ENCODE peak calls at places on chromosome 22, in six cellular contexts. One of them, this sample, is unnamed. For H3K79me1, the result is how much of the 10 kb centered on the place peaks cover.

GRCh38 chr22:33867118-33867863 is 53.0 kb downstream of the LARGE1 start:
- DNase-seq in H9: no peak
- DNase-seq in IMR-90: peak
- DNase-seq in mesenchymal stem cell: peak
- DNase-seq in trophoblast cell: no peak
- DNase-seq in H1: no peak
- DNase-seq in this sample: no peak

GRCh38 chr22:43884600-43885318 is 7.1 kb downstream of the PNPLA5 start:
- DNase-seq in H1: no peak
- DNase-seq in IMR-90: peak
- DNase-seq in mesenchymal stem cell: peak
- DNase-seq in H9: peak
- DNase-seq in trophoblast cell: no peak
- DNase-seq in this sample: peak

GRCh38 chr22:30894371-30894740 is 74.2 kb downstream of the MORC2 start:
- DNase-seq in H9: no peak
- DNase-seq in trophoblast cell: no peak
- DNase-seq in mesenchymal stem cell: no peak
- DNase-seq in IMR-90: no peak
- DNase-seq in H1: no peak
- DNase-seq in this sample: no peak

GRCh38 chr22:43273902-43274484 is 69.2 kb downstream of the SCUBE1 start:
- DNase-seq in IMR-90: peak
- DNase-seq in mesenchymal stem cell: peak
- DNase-seq in trophoblast cell: peak
- DNase-seq in H9: peak
- DNase-seq in H1: peak
- DNase-seq in this sample: peak

GRCh38 chr22:35525687-35526332 is 14.8 kb upstream of the RASD2 start:
- DNase-seq in H1: no peak
- DNase-seq in H9: no peak
- DNase-seq in mesenchymal stem cell: no peak
- DNase-seq in IMR-90: no peak
- DNase-seq in trophoblast cell: no peak
- DNase-seq in this sample: no peak

GRCh38 chr22:46061431-46062231 is 84.7 kb upstream of the WNT7B start:
- DNase-seq in trophoblast cell: no peak
- DNase-seq in IMR-90: no peak
- DNase-seq in H9: peak
- DNase-seq in mesenchymal stem cell: no peak
- DNase-seq in H1: no peak
- DNase-seq in this sample: peak

GRCh38 chr22:38267086-38267485 is 5.7 kb downstream of the TMEM184B start:
- DNase-seq in mesenchymal stem cell: peak
- DNase-seq in IMR-90: peak
- DNase-seq in H9: peak
- DNase-seq in trophoblast cell: no peak
- DNase-seq in H1: no peak
- DNase-seq in this sample: no peak

GRCh38 chr22:35488513-35488912 is 52.1 kb upstream of the RASD2 start:
- DNase-seq in H1: no peak
- DNase-seq in IMR-90: no peak
- DNase-seq in trophoblast cell: no peak
- DNase-seq in H9: no peak
- DNase-seq in mesenchymal stem cell: no peak
- DNase-seq in this sample: no peak

GRCh38 chr22:42648368-42649260 is 578 bp downstream of the CYB5R3 start:
- DNase-seq in H9: no peak
- DNase-seq in H1: no peak
- DNase-seq in IMR-90: no peak
- DNase-seq in mesenchymal stem cell: peak
- DNase-seq in trophoblast cell: no peak
- DNase-seq in this sample: no peak

GRCh38 chr22:17131686-17132085 is 10.5 kb upstream of the TMEM121B start:
- DNase-seq in IMR-90: no peak
- DNase-seq in H9: no peak
- DNase-seq in trophoblast cell: peak
- DNase-seq in mesenchymal stem cell: no peak
- DNase-seq in H1: peak
- DNase-seq in this sample: no peak

GRCh38 chr22:32336185-32336603 is 21.5 kb upstream of the RFPL3 start:
- DNase-seq in H9: no peak
- DNase-seq in mesenchymal stem cell: no peak
- DNase-seq in IMR-90: no peak
- DNase-seq in trophoblast cell: no peak
- DNase-seq in H1: no peak
- DNase-seq in this sample: peak

GRCh38 chr22:29096736-29097669 is 24.2 kb downstream of the KREMEN1 start:
- DNase-seq in mesenchymal stem cell: no peak
- DNase-seq in H9: no peak
- DNase-seq in trophoblast cell: no peak
- DNase-seq in IMR-90: peak
- DNase-seq in H1: no peak
- DNase-seq in this sample: no peak

GRCh38 chr22:40517631-40518030 is 118.9 kb downstream of the MRTFA start:
- DNase-seq in trophoblast cell: no peak
- DNase-seq in mesenchymal stem cell: no peak
- DNase-seq in H9: no peak
- DNase-seq in IMR-90: no peak
- DNase-seq in H1: no peak
- DNase-seq in this sample: no peak

GRCh38 chr22:24049211-24049610 is 38.1 kb downstream of the CABIN1 start:
- DNase-seq in IMR-90: no peak
- DNase-seq in mesenchymal stem cell: no peak
- DNase-seq in trophoblast cell: no peak
- DNase-seq in H1: no peak
- DNase-seq in H9: no peak
- DNase-seq in this sample: no peak
- H3K14ac ChIP-seq in IMR-90: no peak
- H3K14ac ChIP-seq in mesenchymal stem cell: no peak
- H3K14ac ChIP-seq in trophoblast cell: no peak
- H3K14ac ChIP-seq in H1: no peak
- H3K14ac ChIP-seq in H9: no peak
- H3K14ac ChIP-seq in this sample: no peak

GRCh38 chr22:23236026-23236425 is 55.7 kb downstream of the BCR start:
- DNase-seq in IMR-90: peak
- DNase-seq in mesenchymal stem cell: no peak
- DNase-seq in trophoblast cell: no peak
- DNase-seq in H1: no peak
- DNase-seq in H9: no peak
- DNase-seq in this sample: no peak
- H3K79me1 ChIP-seq in IMR-90: under half
- H3K79me1 ChIP-seq in mesenchymal stem cell: half or more
- H3K79me1 ChIP-seq in trophoblast cell: under half
- H3K79me1 ChIP-seq in H1: under half
- H3K79me1 ChIP-seq in H9: under half
- H3K79me1 ChIP-seq in this sample: under half

GRCh38 chr22:37032134-37032534 is 12.6 kb downstream of the MPST start:
- DNase-seq in IMR-90: no peak
- DNase-seq in trophoblast cell: no peak
- DNase-seq in H9: no peak
- DNase-seq in mesenchymal stem cell: peak
- DNase-seq in H1: no peak
- DNase-seq in this sample: no peak

GRCh38 chr22:37030560-37031281 is 11.2 kb downstream of the MPST start:
- DNase-seq in H1: no peak
- DNase-seq in H9: no peak
- DNase-seq in mesenchymal stem cell: no peak
- DNase-seq in IMR-90: no peak
- DNase-seq in trophoblast cell: no peak
- DNase-seq in this sample: no peak

GRCh38 chr22:37027556-37027955 is 8.0 kb downstream of the MPST start:
- DNase-seq in trophoblast cell: no peak
- DNase-seq in H9: no peak
- DNase-seq in mesenchymal stem cell: no peak
- DNase-seq in IMR-90: no peak
- DNase-seq in H1: no peak
- DNase-seq in this sample: no peak

GRCh38 chr22:37026325-37026724 is 6.8 kb downstream of the MPST start:
- DNase-seq in mesenchymal stem cell: no peak
- DNase-seq in IMR-90: no peak
- DNase-seq in H1: no peak
- DNase-seq in H9: no peak
- DNase-seq in trophoblast cell: peak
- DNase-seq in this sample: no peak

DNA sequence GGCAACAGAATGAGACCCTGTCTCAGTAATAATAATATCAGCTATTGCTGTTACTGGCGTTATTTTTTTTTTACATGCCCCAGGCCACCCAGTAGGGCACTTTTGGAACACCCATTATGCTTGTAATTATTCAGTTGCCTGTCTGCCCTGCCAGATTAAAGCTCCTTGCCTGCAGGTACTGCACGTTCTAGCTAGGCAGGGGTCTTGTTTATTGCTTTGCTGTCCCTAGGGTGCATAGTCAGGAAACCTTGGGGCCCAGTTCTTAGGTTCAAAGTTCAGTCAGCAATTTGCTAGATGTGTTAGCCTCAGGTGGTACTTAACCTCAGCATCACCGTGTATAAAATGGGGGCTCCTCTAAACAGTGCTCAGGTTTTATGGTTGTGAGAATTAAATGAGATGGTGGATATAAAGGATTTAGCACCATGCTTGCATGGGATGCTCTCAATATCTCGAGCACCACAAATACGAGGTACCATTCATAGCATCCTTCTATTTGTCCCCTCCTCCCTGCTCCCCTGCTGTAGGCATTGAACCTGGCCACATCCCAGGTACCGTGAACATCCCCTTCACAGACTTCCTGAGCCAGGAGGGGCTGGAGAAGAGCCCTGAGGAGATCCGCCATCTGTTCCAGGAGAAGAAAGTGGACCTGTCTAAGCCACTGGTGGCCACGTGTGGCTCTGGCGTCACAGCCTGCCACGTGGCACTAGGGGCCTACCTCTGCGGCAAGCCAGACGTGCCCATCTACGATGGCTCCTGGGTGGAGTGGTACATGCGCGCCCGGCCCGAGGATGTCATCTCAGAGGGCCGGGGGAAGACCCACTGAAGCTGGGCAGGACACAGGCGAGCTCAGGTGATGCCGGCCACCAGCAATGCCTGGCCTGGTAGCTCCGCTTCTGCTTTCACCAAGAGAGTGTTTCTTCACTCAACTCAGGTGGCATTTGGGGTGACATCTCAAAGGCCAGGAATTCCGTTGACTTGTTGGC is 9.4 kb downstream of the MPST start:
- DNase-seq in mesenchymal stem cell: no peak
- DNase-seq in H9: no peak
- DNase-seq in trophoblast cell: no peak
- DNase-seq in IMR-90: no peak
- DNase-seq in H1: no peak
- DNase-seq in this sample: no peak
- H3K14ac ChIP-seq in mesenchymal stem cell: no peak
- H3K14ac ChIP-seq in H9: no peak
- H3K14ac ChIP-seq in trophoblast cell: no peak
- H3K14ac ChIP-seq in IMR-90: no peak
- H3K14ac ChIP-seq in H1: no peak
- H3K14ac ChIP-seq in this sample: no peak

DNA sequence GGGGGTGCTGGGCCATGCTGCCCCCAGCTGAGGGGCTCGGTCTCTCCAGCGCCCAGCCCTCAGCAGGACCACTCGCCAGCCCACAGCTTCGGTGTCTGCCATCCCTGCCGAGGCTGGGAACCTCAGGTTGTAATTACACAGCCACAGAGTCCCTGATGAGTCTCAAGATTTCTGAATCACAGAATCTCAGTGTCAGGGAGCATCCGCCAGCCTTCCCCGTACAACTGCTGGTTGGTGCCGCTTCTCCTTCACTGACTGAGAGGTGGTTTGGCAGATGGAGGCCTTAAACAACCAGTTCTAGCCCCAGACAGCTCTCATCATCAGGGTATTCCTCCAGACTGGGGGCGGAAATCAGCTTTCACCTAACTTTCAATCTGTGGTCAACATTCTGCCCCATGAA is 13.7 kb downstream of the PHF21B start:
- DNase-seq in trophoblast cell: no peak
- DNase-seq in H9: no peak
- DNase-seq in H1: no peak
- DNase-seq in IMR-90: no peak
- DNase-seq in mesenchymal stem cell: no peak
- DNase-seq in this sample: no peak
- H3K79me1 ChIP-seq in trophoblast cell: under half
- H3K79me1 ChIP-seq in H9: under half
- H3K79me1 ChIP-seq in H1: under half
- H3K79me1 ChIP-seq in IMR-90: under half
- H3K79me1 ChIP-seq in mesenchymal stem cell: under half
- H3K79me1 ChIP-seq in this sample: under half